ENCODE peak calls at places on chromosomes 12 and 14, in seven cellular contexts. G, I, O, A, M, D and H are unnamed samples.
A peak's percentile ranks its signal among the peaks of the same experiment; 100 is the strongest.

GRCh38 chr12:12724421-12725085 is 7.4 kb downstream of the CDKN1B start:
- DNase-seq in G (no peak), I (peak; percentile 21), O (no peak), A (no peak), M (no peak), D (no peak), H (peak; percentile 43)

GRCh38 chr12:95694148-95694547 is 96.4 kb downstream of the NTN4 start:
- DNase-seq in G (no peak), I (no peak), O (no peak), A (peak; percentile 63), M (peak; percentile 77), D (no peak), H (no peak)

GRCh38 chr12:66247741-66248140 is 54.6 kb upstream of the HELB start:
- DNase-seq in G (no peak), I (no peak), O (no peak), A (no peak), M (no peak), D (no peak), H (no peak)

GRCh38 chr12:31317471-31318397 is 8.2 kb downstream of the SINHCAF start:
- DNase-seq in G (no peak), I (no peak), O (no peak), A (no peak), M (no peak), D (no peak), H (no peak)

GRCh38 chr14:24052656-24053547 is 1.1 kb downstream of the CARMIL3 start:
- DNase-seq in G (no peak), I (no peak), O (no peak), A (no peak), M (no peak), D (no peak), H (peak; percentile 4)

GRCh38 chr14:23351681-23352505 is 794 bp downstream of the SLC22A17 start:
- DNase-seq in G (peak; percentile 32), I (no peak), O (no peak), A (no peak), M (peak; percentile 51), D (no peak), H (no peak)

GRCh38 chr12:132872975-132873421 is 14.4 kb downstream of the CHFR start:
- DNase-seq in G (no peak), I (no peak), O (no peak), A (peak; percentile 23), M (no peak), D (no peak), H (no peak)

GRCh38 chr12:442235-442884 is 17.4 kb upstream of the B4GALNT3 start:
- DNase-seq in G (peak; percentile 50), I (peak; percentile 82), O (no peak), A (peak; percentile 46), M (no peak), D (no peak), H (no peak)

GRCh38 chr14:77307099-77307496 is 13.6 kb downstream of the POMT2 start:
- DNase-seq in G (no peak), I (no peak), O (no peak), A (no peak), M (no peak), D (no peak), H (no peak)

GRCh38 chr12:114759635-114760034 is 75.7 kb upstream of the TBX3 start:
- DNase-seq in G (no peak), I (peak; percentile 79), O (no peak), A (no peak), M (no peak), D (no peak), H (no peak)

GRCh38 chr12:1318327-1319031 is 275.9 kb downstream of the FBXL14 start:
- DNase-seq in G (peak; percentile 43), I (peak; percentile 62), O (peak; percentile 27), A (no peak), M (no peak), D (no peak), H (no peak)

GRCh38 chr14:102479777-102480176 is 29.8 kb downstream of the ANKRD9 start:
- DNase-seq in G (peak; percentile 92), I (no peak), O (peak; percentile 64), A (peak; percentile 65), M (peak; percentile 81), D (no peak), H (no peak)

GRCh38 chr14:52700701-52701172 is 5.4 kb upstream of the ERO1A start:
- DNase-seq in G (no peak), I (peak; percentile 96), O (no peak), A (no peak), M (no peak), D (no peak), H (no peak)

GRCh38 chr14:54252072-54252730 is 144.6 kb upstream of the CDKN3 start:
- DNase-seq in G (no peak), I (peak; percentile 100), O (no peak), A (no peak), M (no peak), D (no peak), H (no peak)

GRCh38 chr14:50955373-50956043 is 11.2 kb upstream of the PYGL start:
- DNase-seq in G (peak; percentile 30), I (peak; percentile 96), O (peak; percentile 82), A (peak; percentile 77), M (no peak), D (no peak), H (no peak)

GRCh38 chr12:113713156-113713555 is 241.5 kb upstream of the LHX5 start:
- DNase-seq in G (no peak), I (no peak), O (no peak), A (no peak), M (no peak), D (no peak), H (no peak)

GRCh38 chr12:4355150-4355842 is 24.2 kb downstream of the FGF23 start:
- DNase-seq in G (no peak), I (no peak), O (no peak), A (no peak), M (no peak), D (no peak), H (no peak)

GRCh38 chr12:4353785-4354208 is 25.7 kb downstream of the FGF23 start:
- DNase-seq in G (no peak), I (peak; percentile 41), O (no peak), A (no peak), M (no peak), D (no peak), H (no peak)

DNA sequence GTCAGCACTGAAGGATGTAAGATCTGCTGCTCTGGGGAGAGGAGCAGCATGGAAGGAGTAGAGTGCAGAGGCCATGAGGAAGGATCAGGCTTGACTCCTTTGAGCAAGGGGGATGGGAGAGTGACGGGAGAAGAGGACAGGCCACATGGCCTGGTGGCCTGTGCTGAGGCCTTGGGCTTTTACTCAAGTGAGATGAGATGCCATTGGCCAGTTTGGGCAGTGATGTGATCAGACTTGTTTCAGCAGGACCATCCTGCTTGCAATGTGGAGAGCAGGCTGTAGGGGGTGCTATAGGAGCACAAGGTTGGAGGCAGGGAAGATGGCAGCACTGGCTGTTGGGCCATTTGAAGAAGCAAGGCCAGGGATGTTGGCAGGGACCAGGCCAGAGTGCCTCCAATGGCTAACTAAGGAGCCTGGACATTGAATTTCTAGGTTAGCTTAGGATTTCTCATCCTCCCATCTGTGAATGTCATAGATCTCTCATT is 23.6 kb downstream of the FGF23 start:
- DNase-seq in G (no peak), I (peak; percentile 32), O (no peak), A (peak; percentile 24), M (no peak), D (peak; percentile 24), H (no peak)
- TF ChIP-seq CTCF in G (no peak), I (peak; percentile 48), O (no peak), A (peak; percentile 30), M (no peak), D (peak; percentile 83), H (peak; percentile 78)

DNA sequence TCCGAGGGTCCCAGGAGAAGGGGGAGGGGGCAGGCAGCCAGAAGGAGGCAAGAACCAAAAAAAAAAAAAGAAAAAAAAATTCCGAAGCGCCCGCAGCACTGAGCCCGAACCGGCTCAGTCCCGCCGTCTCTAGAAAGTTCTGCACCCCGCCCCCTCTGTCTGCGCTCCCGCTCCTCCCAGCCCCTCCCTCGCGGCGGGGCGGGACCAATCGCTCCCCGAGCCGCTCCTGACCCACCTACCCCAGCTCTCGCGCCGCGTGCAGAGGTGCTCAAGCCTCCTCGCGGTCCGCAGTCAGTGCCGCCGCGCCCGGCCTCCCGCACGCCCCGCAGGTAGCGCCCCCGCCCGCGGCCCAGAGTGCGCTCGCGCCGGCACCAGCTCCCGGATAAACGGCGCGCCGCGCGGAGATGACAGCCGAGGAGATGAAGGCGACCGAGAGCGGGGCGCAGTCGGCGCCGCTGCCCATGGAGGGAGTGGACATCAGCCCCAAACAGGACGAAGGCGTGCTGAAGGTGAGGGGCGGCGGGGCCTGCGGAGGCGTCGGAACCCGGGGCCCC is at the start of gene FKBP4:
- DNase-seq in G (peak; percentile 94), I (peak; percentile 84), O (peak; percentile 98), A (peak; percentile 95), M (peak; percentile 93), D (peak; percentile 61), H (peak; percentile 98)
- TF ChIP-seq CTCF in G (no peak), I (no peak), O (no peak), A (no peak), M (no peak), D (no peak), H (no peak)

DNA sequence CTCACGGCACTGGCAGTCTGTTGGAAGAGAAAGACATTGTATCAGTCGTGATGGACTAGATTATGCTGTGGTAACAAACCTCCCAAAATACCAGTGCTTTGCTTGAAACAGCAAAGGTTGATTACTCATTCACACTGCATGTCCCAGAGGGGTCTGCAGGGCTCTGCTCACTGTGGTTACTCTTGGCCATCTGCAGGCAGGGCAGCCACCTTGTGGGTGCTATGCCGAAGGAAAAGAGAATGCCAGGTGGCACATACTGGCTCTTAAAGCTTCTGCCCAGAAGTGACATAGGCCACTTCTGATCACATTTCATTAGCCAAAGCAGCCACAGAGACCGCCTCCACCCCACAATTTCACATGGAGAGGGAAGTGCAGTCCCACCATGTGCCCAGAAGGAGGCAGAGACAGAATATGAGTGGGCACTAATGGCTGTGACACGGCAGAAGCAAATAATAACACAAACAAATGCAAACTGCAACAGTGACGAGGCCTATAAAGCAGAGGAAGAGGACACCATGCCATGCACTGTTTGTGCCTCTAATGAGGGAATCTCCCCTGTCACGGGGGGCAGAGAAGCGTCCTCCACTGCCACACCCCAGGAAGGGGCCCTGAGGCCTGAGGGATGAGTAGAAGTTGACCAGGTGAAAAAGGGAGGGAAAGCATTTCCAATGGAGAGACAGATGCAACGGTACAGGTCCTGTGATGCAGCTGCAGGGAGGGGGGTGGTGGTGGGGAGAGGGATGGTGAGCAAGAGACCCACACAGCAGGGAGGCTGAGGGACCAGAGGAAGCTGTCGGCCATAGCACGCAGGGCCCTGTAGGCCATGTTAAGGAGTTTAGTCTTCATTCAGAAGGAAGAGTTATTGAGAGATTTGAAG is 51.7 kb upstream of the KICS2 start:
- DNase-seq in G (no peak), I (peak; percentile 73), O (no peak), A (peak; percentile 8), M (no peak), D (peak; percentile 5), H (no peak)
- TF ChIP-seq CTCF in G (no peak), I (peak; percentile 84), O (peak; percentile 23), A (no peak), M (no peak), D (peak; percentile 65), H (peak; percentile 41)

DNA sequence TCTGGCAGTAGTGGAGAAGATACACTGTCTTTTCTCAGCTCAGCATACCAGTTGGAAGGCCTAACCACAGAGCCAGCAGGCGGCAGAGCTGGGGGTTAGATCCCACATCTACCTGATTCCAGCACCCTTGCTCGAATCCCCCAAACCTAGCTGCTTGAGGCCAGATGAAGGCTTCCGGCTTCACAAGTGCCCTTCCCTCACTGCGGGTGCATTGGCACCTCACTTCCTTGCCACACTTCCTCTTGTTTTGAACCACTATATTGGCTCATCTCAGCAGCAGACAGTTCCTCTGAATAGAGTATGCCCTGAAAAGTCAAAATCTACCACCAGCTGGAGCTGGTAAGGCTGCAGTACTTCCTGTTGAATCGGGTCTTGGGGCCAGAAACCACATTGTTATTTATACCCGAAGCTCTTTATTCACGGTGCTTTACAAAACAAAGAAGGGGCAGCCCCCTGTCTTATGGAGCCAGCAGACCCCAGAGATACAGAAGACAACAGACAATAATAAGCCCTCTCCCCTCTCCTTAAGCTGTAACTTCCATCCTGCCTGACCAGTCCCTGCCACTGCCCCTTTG is 233.7 kb downstream of the EFCAB11 start:
- DNase-seq in G (peak; percentile 6), I (no peak), O (no peak), A (peak; percentile 43), M (no peak), D (peak; percentile 72), H (peak; percentile 43)
- TF ChIP-seq CTCF in G (no peak), I (no peak), O (no peak), A (no peak), M (no peak), D (peak; percentile 6), H (no peak)